ENCODE peak calls at places on chromosomes 6 and 20, in four cellular contexts. Z, W, J and B are unnamed samples.

GRCh38 chr6:6686748-6687601 is 98.5 kb downstream of the LY86 start:
- DNase-seq in W (no peak), Z (peak), J (peak), B (no peak)

GRCh38 chr6:155854787-155855186 is 399.1 kb upstream of the NOX3 start:
- DNase-seq in J (no peak), W (no peak), Z (no peak), B (no peak)

GRCh38 chr6:156421933-156422332 is 355.2 kb upstream of the ARID1B start:
- DNase-seq in Z (no peak), J (no peak), W (no peak), B (no peak)

GRCh38 chr6:2225422-2226392 is 19.7 kb downstream of the GMDS start:
- DNase-seq in W (no peak), Z (peak), J (no peak), B (no peak)

GRCh38 chr6:158876886-158877285 is 57.7 kb upstream of the EZR start:
- DNase-seq in J (no peak), Z (no peak), W (no peak), B (no peak)

GRCh38 chr6:113009682-113010081 is 662.6 kb downstream of the RFPL4B start:
- DNase-seq in J (no peak), W (no peak), Z (no peak), B (no peak)

GRCh38 chr6:169866140-169866534 is 114.7 kb downstream of the ERMARD start:
- DNase-seq in J (no peak), W (no peak), Z (no peak), B (no peak)

GRCh38 chr6:165987483-165988305 is 180.0 kb downstream of the TBXT start:
- DNase-seq in W (peak), Z (peak), J (no peak), B (peak)

GRCh38 chr6:90468080-90468479 is 118.8 kb downstream of the MAP3K7 start:
- DNase-seq in J (no peak), W (no peak), Z (peak), B (no peak)

GRCh38 chr20:32731882-32732266 is 11.4 kb downstream of the COMMD7 start:
- DNase-seq in Z (no peak), J (no peak), W (no peak), B (no peak)

GRCh38 chr20:44089987-44090674 is 96.9 kb downstream of the JPH2 start:
- DNase-seq in J (peak), W (no peak), Z (peak), B (peak)

GRCh38 chr6:17101422-17102257 is at the start of gene STMND1:
- DNase-seq in J (peak), Z (peak), W (no peak), B (no peak)